ENCODE peak calls at places on chromosomes 16 and 17, in ten cellular contexts. One of them, this sample, is unnamed.

GRCh38 chr17:28545787-28546415 is 6.5 kb downstream of the UNC119 start:
- DNase-seq in A549: no peak
- DNase-seq in CD4-positive, alpha-beta T cell: no peak
- DNase-seq in stimulated activated CD8-positive, alpha-beta memory T cell treated with anti-CD3 and anti-CD28 coated beads, Interleukin-15, amount 100 ng/mL, for 48 hours: no peak
- DNase-seq in fibroblast of the aortic adventitia: no peak
- DNase-seq in iris pigment epithelial cell: no peak
- DNase-seq in NCI-H1417 treated with DMSO at 0.1 percent for 48 hours: no peak
- DNase-seq in nucleus accumbens: no peak
- DNase-seq in SK-MEL-5: peak
- DNase-seq in fibroblast of lung: no peak
- DNase-seq in this sample: no peak

GRCh38 chr16:78004501-78004900 is 17.8 kb upstream of the CLEC3A start:
- DNase-seq in CD4-positive, alpha-beta T cell: no peak
- DNase-seq in SK-MEL-5: no peak
- DNase-seq in NCI-H1417 treated with DMSO at 0.1 percent for 48 hours: no peak
- DNase-seq in fibroblast of lung: no peak
- DNase-seq in stimulated activated CD8-positive, alpha-beta memory T cell treated with anti-CD3 and anti-CD28 coated beads, Interleukin-15, amount 100 ng/mL, for 48 hours: no peak
- DNase-seq in fibroblast of the aortic adventitia: no peak
- DNase-seq in iris pigment epithelial cell: no peak
- DNase-seq in nucleus accumbens: no peak
- DNase-seq in A549: no peak
- DNase-seq in this sample: no peak

GRCh38 chr17:29565643-29566472 is 979 bp downstream of the ABHD15 start:
- DNase-seq in fibroblast of the aortic adventitia: no peak
- DNase-seq in SK-MEL-5: no peak
- DNase-seq in NCI-H1417 treated with DMSO at 0.1 percent for 48 hours: peak
- DNase-seq in fibroblast of lung: no peak
- DNase-seq in CD4-positive, alpha-beta T cell: peak
- DNase-seq in stimulated activated CD8-positive, alpha-beta memory T cell treated with anti-CD3 and anti-CD28 coated beads, Interleukin-15, amount 100 ng/mL, for 48 hours: peak
- DNase-seq in iris pigment epithelial cell: no peak
- DNase-seq in nucleus accumbens: no peak
- DNase-seq in A549: peak
- DNase-seq in this sample: peak

GRCh38 chr17:71412803-71413202 is 708.0 kb upstream of the SOX9 start:
- DNase-seq in fibroblast of the aortic adventitia: peak
- DNase-seq in SK-MEL-5: no peak
- DNase-seq in CD4-positive, alpha-beta T cell: no peak
- DNase-seq in NCI-H1417 treated with DMSO at 0.1 percent for 48 hours: no peak
- DNase-seq in nucleus accumbens: no peak
- DNase-seq in A549: peak
- DNase-seq in stimulated activated CD8-positive, alpha-beta memory T cell treated with anti-CD3 and anti-CD28 coated beads, Interleukin-15, amount 100 ng/mL, for 48 hours: no peak
- DNase-seq in fibroblast of lung: peak
- DNase-seq in iris pigment epithelial cell: peak
- DNase-seq in this sample: no peak

GRCh38 chr16:1177750-1178149 is 24.8 kb downstream of the CACNA1H start:
- DNase-seq in iris pigment epithelial cell: no peak
- DNase-seq in fibroblast of the aortic adventitia: no peak
- DNase-seq in SK-MEL-5: no peak
- DNase-seq in A549: no peak
- DNase-seq in NCI-H1417 treated with DMSO at 0.1 percent for 48 hours: no peak
- DNase-seq in nucleus accumbens: no peak
- DNase-seq in stimulated activated CD8-positive, alpha-beta memory T cell treated with anti-CD3 and anti-CD28 coated beads, Interleukin-15, amount 100 ng/mL, for 48 hours: no peak
- DNase-seq in fibroblast of lung: no peak
- DNase-seq in CD4-positive, alpha-beta T cell: no peak
- DNase-seq in this sample: no peak

GRCh38 chr16:56985288-56985961 is 3.9 kb upstream of the NLRC5 start:
- DNase-seq in nucleus accumbens: no peak
- DNase-seq in A549: peak
- DNase-seq in SK-MEL-5: peak
- DNase-seq in fibroblast of the aortic adventitia: peak
- DNase-seq in stimulated activated CD8-positive, alpha-beta memory T cell treated with anti-CD3 and anti-CD28 coated beads, Interleukin-15, amount 100 ng/mL, for 48 hours: no peak
- DNase-seq in iris pigment epithelial cell: peak
- DNase-seq in fibroblast of lung: peak
- DNase-seq in NCI-H1417 treated with DMSO at 0.1 percent for 48 hours: no peak
- DNase-seq in CD4-positive, alpha-beta T cell: no peak
- DNase-seq in this sample: peak

GRCh38 chr17:50301891-50302584 is 27.8 kb downstream of the TMEM92 start:
- DNase-seq in stimulated activated CD8-positive, alpha-beta memory T cell treated with anti-CD3 and anti-CD28 coated beads, Interleukin-15, amount 100 ng/mL, for 48 hours: no peak
- DNase-seq in A549: no peak
- DNase-seq in iris pigment epithelial cell: no peak
- DNase-seq in SK-MEL-5: no peak
- DNase-seq in NCI-H1417 treated with DMSO at 0.1 percent for 48 hours: no peak
- DNase-seq in fibroblast of the aortic adventitia: no peak
- DNase-seq in nucleus accumbens: no peak
- DNase-seq in CD4-positive, alpha-beta T cell: no peak
- DNase-seq in fibroblast of lung: no peak
- DNase-seq in this sample: no peak

GRCh38 chr17:67078292-67078691 is 33.9 kb downstream of the CACNG1 start:
- DNase-seq in CD4-positive, alpha-beta T cell: no peak
- DNase-seq in iris pigment epithelial cell: no peak
- DNase-seq in SK-MEL-5: no peak
- DNase-seq in fibroblast of lung: no peak
- DNase-seq in A549: no peak
- DNase-seq in nucleus accumbens: no peak
- DNase-seq in stimulated activated CD8-positive, alpha-beta memory T cell treated with anti-CD3 and anti-CD28 coated beads, Interleukin-15, amount 100 ng/mL, for 48 hours: no peak
- DNase-seq in fibroblast of the aortic adventitia: no peak
- DNase-seq in NCI-H1417 treated with DMSO at 0.1 percent for 48 hours: no peak
- DNase-seq in this sample: no peak

GRCh38 chr16:57184890-57185445 is 871 bp downstream of the PSME3IP1 start:
- DNase-seq in A549: no peak
- DNase-seq in SK-MEL-5: no peak
- DNase-seq in stimulated activated CD8-positive, alpha-beta memory T cell treated with anti-CD3 and anti-CD28 coated beads, Interleukin-15, amount 100 ng/mL, for 48 hours: no peak
- DNase-seq in NCI-H1417 treated with DMSO at 0.1 percent for 48 hours: no peak
- DNase-seq in nucleus accumbens: no peak
- DNase-seq in fibroblast of the aortic adventitia: no peak
- DNase-seq in CD4-positive, alpha-beta T cell: no peak
- DNase-seq in iris pigment epithelial cell: no peak
- DNase-seq in fibroblast of lung: no peak
- DNase-seq in this sample: no peak

GRCh38 chr17:42285346-42286050 is 2.8 kb upstream of the STAT5A start:
- DNase-seq in stimulated activated CD8-positive, alpha-beta memory T cell treated with anti-CD3 and anti-CD28 coated beads, Interleukin-15, amount 100 ng/mL, for 48 hours: no peak
- DNase-seq in nucleus accumbens: no peak
- DNase-seq in SK-MEL-5: no peak
- DNase-seq in A549: no peak
- DNase-seq in fibroblast of lung: no peak
- DNase-seq in fibroblast of the aortic adventitia: no peak
- DNase-seq in NCI-H1417 treated with DMSO at 0.1 percent for 48 hours: no peak
- DNase-seq in iris pigment epithelial cell: no peak
- DNase-seq in CD4-positive, alpha-beta T cell: no peak
- DNase-seq in this sample: peak

GRCh38 chr17:47694818-47695663 is 1.1 kb downstream of the TBKBP1 start:
- DNase-seq in iris pigment epithelial cell: peak
- DNase-seq in SK-MEL-5: no peak
- DNase-seq in NCI-H1417 treated with DMSO at 0.1 percent for 48 hours: no peak
- DNase-seq in CD4-positive, alpha-beta T cell: peak
- DNase-seq in nucleus accumbens: no peak
- DNase-seq in fibroblast of lung: peak
- DNase-seq in A549: no peak
- DNase-seq in stimulated activated CD8-positive, alpha-beta memory T cell treated with anti-CD3 and anti-CD28 coated beads, Interleukin-15, amount 100 ng/mL, for 48 hours: no peak
- DNase-seq in fibroblast of the aortic adventitia: peak
- DNase-seq in this sample: peak

GRCh38 chr16:17053536-17054160 is 417.1 kb downstream of the XYLT1 start:
- DNase-seq in NCI-H1417 treated with DMSO at 0.1 percent for 48 hours: no peak
- DNase-seq in A549: no peak
- DNase-seq in fibroblast of lung: no peak
- DNase-seq in SK-MEL-5: no peak
- DNase-seq in iris pigment epithelial cell: no peak
- DNase-seq in CD4-positive, alpha-beta T cell: no peak
- DNase-seq in fibroblast of the aortic adventitia: no peak
- DNase-seq in stimulated activated CD8-positive, alpha-beta memory T cell treated with anti-CD3 and anti-CD28 coated beads, Interleukin-15, amount 100 ng/mL, for 48 hours: no peak
- DNase-seq in nucleus accumbens: no peak
- DNase-seq in this sample: no peak

GRCh38 chr16:27108051-27108770 is 41.5 kb downstream of the C16orf82 start:
- DNase-seq in CD4-positive, alpha-beta T cell: no peak
- DNase-seq in stimulated activated CD8-positive, alpha-beta memory T cell treated with anti-CD3 and anti-CD28 coated beads, Interleukin-15, amount 100 ng/mL, for 48 hours: no peak
- DNase-seq in SK-MEL-5: no peak
- DNase-seq in fibroblast of lung: no peak
- DNase-seq in NCI-H1417 treated with DMSO at 0.1 percent for 48 hours: no peak
- DNase-seq in iris pigment epithelial cell: no peak
- DNase-seq in nucleus accumbens: no peak
- DNase-seq in A549: no peak
- DNase-seq in fibroblast of the aortic adventitia: no peak
- DNase-seq in this sample: no peak

GRCh38 chr17:13581925-13582324 is 19.8 kb downstream of the HS3ST3A1 start:
- DNase-seq in nucleus accumbens: no peak
- DNase-seq in A549: no peak
- DNase-seq in fibroblast of lung: peak
- DNase-seq in iris pigment epithelial cell: peak
- DNase-seq in NCI-H1417 treated with DMSO at 0.1 percent for 48 hours: no peak
- DNase-seq in fibroblast of the aortic adventitia: peak
- DNase-seq in stimulated activated CD8-positive, alpha-beta memory T cell treated with anti-CD3 and anti-CD28 coated beads, Interleukin-15, amount 100 ng/mL, for 48 hours: no peak
- DNase-seq in SK-MEL-5: no peak
- DNase-seq in CD4-positive, alpha-beta T cell: no peak
- DNase-seq in this sample: no peak

GRCh38 chr16:8966781-8967436 is 3.2 kb upstream of the USP7 start:
- DNase-seq in fibroblast of the aortic adventitia: no peak
- DNase-seq in CD4-positive, alpha-beta T cell: no peak
- DNase-seq in NCI-H1417 treated with DMSO at 0.1 percent for 48 hours: no peak
- DNase-seq in iris pigment epithelial cell: no peak
- DNase-seq in A549: peak
- DNase-seq in SK-MEL-5: no peak
- DNase-seq in fibroblast of lung: no peak
- DNase-seq in nucleus accumbens: no peak
- DNase-seq in stimulated activated CD8-positive, alpha-beta memory T cell treated with anti-CD3 and anti-CD28 coated beads, Interleukin-15, amount 100 ng/mL, for 48 hours: no peak
- DNase-seq in this sample: no peak

GRCh38 chr16:30585400-30586191 is at the start of gene ZNF785:
- DNase-seq in nucleus accumbens: peak
- DNase-seq in iris pigment epithelial cell: peak
- DNase-seq in fibroblast of lung: peak
- DNase-seq in NCI-H1417 treated with DMSO at 0.1 percent for 48 hours: peak
- DNase-seq in A549: peak
- DNase-seq in stimulated activated CD8-positive, alpha-beta memory T cell treated with anti-CD3 and anti-CD28 coated beads, Interleukin-15, amount 100 ng/mL, for 48 hours: peak
- DNase-seq in CD4-positive, alpha-beta T cell: peak
- DNase-seq in SK-MEL-5: peak
- DNase-seq in fibroblast of the aortic adventitia: peak
- DNase-seq in this sample: peak

GRCh38 chr16:30951785-30952184 is 2.9 kb downstream of the ORAI3 start:
- DNase-seq in iris pigment epithelial cell: peak
- DNase-seq in NCI-H1417 treated with DMSO at 0.1 percent for 48 hours: no peak
- DNase-seq in CD4-positive, alpha-beta T cell: no peak
- DNase-seq in stimulated activated CD8-positive, alpha-beta memory T cell treated with anti-CD3 and anti-CD28 coated beads, Interleukin-15, amount 100 ng/mL, for 48 hours: no peak
- DNase-seq in nucleus accumbens: no peak
- DNase-seq in fibroblast of lung: peak
- DNase-seq in fibroblast of the aortic adventitia: peak
- DNase-seq in A549: no peak
- DNase-seq in SK-MEL-5: no peak
- DNase-seq in this sample: peak

GRCh38 chr17:33939959-33940358 is 315.1 kb upstream of the CCL2 start:
- DNase-seq in A549: no peak
- DNase-seq in nucleus accumbens: no peak
- DNase-seq in iris pigment epithelial cell: no peak
- DNase-seq in CD4-positive, alpha-beta T cell: no peak
- DNase-seq in SK-MEL-5: no peak
- DNase-seq in fibroblast of lung: no peak
- DNase-seq in fibroblast of the aortic adventitia: no peak
- DNase-seq in NCI-H1417 treated with DMSO at 0.1 percent for 48 hours: no peak
- DNase-seq in stimulated activated CD8-positive, alpha-beta memory T cell treated with anti-CD3 and anti-CD28 coated beads, Interleukin-15, amount 100 ng/mL, for 48 hours: no peak
- DNase-seq in this sample: no peak

GRCh38 chr16:79605999-79606398 is 5.5 kb upstream of the MAF start:
- DNase-seq in NCI-H1417 treated with DMSO at 0.1 percent for 48 hours: no peak
- DNase-seq in CD4-positive, alpha-beta T cell: no peak
- DNase-seq in iris pigment epithelial cell: no peak
- DNase-seq in stimulated activated CD8-positive, alpha-beta memory T cell treated with anti-CD3 and anti-CD28 coated beads, Interleukin-15, amount 100 ng/mL, for 48 hours: no peak
- DNase-seq in fibroblast of lung: no peak
- DNase-seq in fibroblast of the aortic adventitia: no peak
- DNase-seq in SK-MEL-5: no peak
- DNase-seq in A549: peak
- DNase-seq in nucleus accumbens: no peak
- DNase-seq in this sample: no peak

GRCh38 chr16:31569360-31569717 is 41.6 kb downstream of the AHSP start:
- DNase-seq in NCI-H1417 treated with DMSO at 0.1 percent for 48 hours: no peak
- DNase-seq in CD4-positive, alpha-beta T cell: no peak
- DNase-seq in fibroblast of the aortic adventitia: no peak
- DNase-seq in iris pigment epithelial cell: no peak
- DNase-seq in SK-MEL-5: no peak
- DNase-seq in stimulated activated CD8-positive, alpha-beta memory T cell treated with anti-CD3 and anti-CD28 coated beads, Interleukin-15, amount 100 ng/mL, for 48 hours: peak
- DNase-seq in nucleus accumbens: no peak
- DNase-seq in fibroblast of lung: no peak
- DNase-seq in A549: no peak
- DNase-seq in this sample: no peak

This sample was measured in sciatic nerve.